ENCODE peak calls at places on chromosomes 4 and X, in four cellular contexts. E is HCT116, Y is SK-N-SH, I is A549. Q is an unnamed sample.

GRCh38 chr4:183181081-183181480 is 82.0 kb downstream of the WWC2 start:
- DNase-seq in E (no peak), I (no peak), Y (no peak), Q (no peak)

GRCh38 chrX:72052415-72053090 is 79.2 kb downstream of the RTL5 start:
- DNase-seq in I (no peak), E (no peak), Y (no peak), Q (no peak)

GRCh38 chrX:81120270-81120935 is 81.3 kb downstream of the HMGN5 start:
- DNase-seq in I (no peak), Y (no peak), E (no peak), Q (no peak)

GRCh38 chr4:1872918-1873269 is 1.7 kb downstream of the NSD2 start:
- DNase-seq in E (no peak), Y (no peak), I (no peak), Q (no peak)

GRCh38 chr4:185520119-185520518 is 15.2 kb downstream of the PDLIM3 start:
- DNase-seq in E (no peak), Y (no peak), I (no peak), Q (no peak)

GRCh38 chr4:4995103-4995761 is 24.0 kb downstream of the CYTL1 start:
- DNase-seq in Y (peak), E (peak), I (peak), Q (peak)

GRCh38 chr4:102687373-102687981 is 73.3 kb downstream of the MANBA start:
- DNase-seq in Y (no peak), E (peak), I (peak), Q (no peak)

GRCh38 chrX:46326161-46326560 is 219.1 kb downstream of the ZNF674 start:
- DNase-seq in E (no peak), Y (no peak), I (no peak), Q (no peak)

GRCh38 chr4:87391783-87392054 is 731 bp upstream of the HSD17B11 start:
- DNase-seq in Y (peak), I (no peak), E (no peak), Q (no peak)

GRCh38 chr4:38673109-38673978 is 9.3 kb downstream of the KLF3 start:
- DNase-seq in Y (peak), E (peak), I (peak), Q (no peak)
- TF ChIP-seq REST in Y (no peak), E (no peak), I (no peak), Q (no peak)

DNA sequence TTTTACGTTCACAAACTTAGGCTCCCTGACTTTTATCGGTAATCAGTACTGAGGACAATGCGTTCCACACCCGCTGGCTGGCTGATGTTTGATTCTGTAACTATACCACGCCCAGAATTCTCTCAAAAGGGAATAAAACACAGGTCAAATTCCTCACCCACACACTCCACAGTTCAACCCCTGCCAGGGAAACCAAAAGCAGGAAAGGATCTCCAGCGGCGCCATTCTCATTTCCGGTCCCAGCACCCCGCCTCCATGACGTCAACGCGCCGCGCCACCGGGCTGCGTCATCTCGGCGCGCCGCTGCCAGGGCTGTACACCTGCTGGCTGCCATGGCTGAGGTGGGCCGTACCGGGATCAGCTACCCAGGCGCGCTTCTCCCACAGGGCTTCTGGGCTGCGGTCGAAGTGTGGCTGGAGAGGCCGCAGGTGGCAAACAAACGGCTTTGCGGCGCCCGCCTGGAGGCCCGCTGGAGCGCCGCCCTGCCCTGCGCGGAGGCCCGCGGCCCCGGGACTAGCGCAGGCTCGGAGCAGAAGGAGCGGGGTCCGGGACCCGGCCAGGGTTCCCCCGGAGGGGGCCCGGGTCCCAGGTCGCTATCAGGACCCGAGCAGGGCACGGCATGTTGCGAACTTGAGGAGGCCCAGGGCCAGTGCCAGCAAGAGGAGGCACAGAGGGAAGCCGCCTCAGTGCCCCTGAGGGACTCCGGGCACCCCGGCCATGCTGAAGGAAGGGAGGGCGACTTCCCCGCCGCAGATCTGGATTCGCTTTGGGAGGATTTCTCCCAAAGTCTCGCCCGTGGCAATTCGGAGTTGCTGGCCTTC is at the start of the genes ACOX3 and TRMT44:
- DNase-seq in Y (peak), E (peak), I (peak), Q (no peak)
- TF ChIP-seq REST in Y (no peak), E (no peak), I (no peak), Q (no peak)

GRCh38 chrX:120559799-120560198 is 963 bp downstream of the CUL4B start:
- DNase-seq in Y (no peak), E (no peak), I (no peak), Q (no peak)
- TF ChIP-seq REST in Y (no peak), E (no peak), I (no peak), Q (no peak)

GRCh38 chrX:56216332-56216731 is 15.8 kb upstream of the KLF8 start:
- DNase-seq in E (no peak), I (no peak), Y (no peak), Q (no peak)
- TF ChIP-seq REST in E (no peak), I (no peak), Y (no peak), Q (no peak)

GRCh38 chr4:164210377-164210776 is 543.6 kb upstream of the SMIM31 start:
- DNase-seq in I (no peak), Y (no peak), E (no peak), Q (no peak)

GRCh38 chr4:164207460-164207859 is 546.5 kb upstream of the SMIM31 start:
- DNase-seq in Y (no peak), E (no peak), I (no peak), Q (no peak)

GRCh38 chr4:164203476-164203875 is 550.5 kb upstream of the SMIM31 start:
- DNase-seq in I (no peak), E (no peak), Y (no peak), Q (no peak)

DNA sequence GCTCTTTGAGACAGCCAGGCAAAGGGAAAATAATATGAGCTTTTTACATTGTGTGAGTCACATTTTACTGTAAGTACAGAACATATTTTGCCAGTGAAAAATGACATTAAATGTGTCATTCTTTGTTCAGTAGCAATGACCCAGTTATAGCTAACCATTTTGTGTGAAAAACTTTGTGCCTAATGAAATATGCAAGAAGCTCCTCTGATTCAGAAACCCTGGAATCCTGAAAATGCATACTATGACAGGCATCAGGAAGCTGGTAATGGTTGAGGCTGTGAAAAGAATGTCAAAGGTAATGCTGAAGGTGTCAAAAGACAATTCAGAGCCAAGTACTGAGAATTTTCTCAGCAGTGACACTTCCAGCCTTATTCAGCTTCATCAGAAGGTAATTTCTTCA is 549.5 kb upstream of the SMIM31 start:
- DNase-seq in E (peak), Y (no peak), I (no peak), Q (peak)
- TF ChIP-seq REST in E (no peak), Y (no peak), I (no peak), Q (no peak)

DNA sequence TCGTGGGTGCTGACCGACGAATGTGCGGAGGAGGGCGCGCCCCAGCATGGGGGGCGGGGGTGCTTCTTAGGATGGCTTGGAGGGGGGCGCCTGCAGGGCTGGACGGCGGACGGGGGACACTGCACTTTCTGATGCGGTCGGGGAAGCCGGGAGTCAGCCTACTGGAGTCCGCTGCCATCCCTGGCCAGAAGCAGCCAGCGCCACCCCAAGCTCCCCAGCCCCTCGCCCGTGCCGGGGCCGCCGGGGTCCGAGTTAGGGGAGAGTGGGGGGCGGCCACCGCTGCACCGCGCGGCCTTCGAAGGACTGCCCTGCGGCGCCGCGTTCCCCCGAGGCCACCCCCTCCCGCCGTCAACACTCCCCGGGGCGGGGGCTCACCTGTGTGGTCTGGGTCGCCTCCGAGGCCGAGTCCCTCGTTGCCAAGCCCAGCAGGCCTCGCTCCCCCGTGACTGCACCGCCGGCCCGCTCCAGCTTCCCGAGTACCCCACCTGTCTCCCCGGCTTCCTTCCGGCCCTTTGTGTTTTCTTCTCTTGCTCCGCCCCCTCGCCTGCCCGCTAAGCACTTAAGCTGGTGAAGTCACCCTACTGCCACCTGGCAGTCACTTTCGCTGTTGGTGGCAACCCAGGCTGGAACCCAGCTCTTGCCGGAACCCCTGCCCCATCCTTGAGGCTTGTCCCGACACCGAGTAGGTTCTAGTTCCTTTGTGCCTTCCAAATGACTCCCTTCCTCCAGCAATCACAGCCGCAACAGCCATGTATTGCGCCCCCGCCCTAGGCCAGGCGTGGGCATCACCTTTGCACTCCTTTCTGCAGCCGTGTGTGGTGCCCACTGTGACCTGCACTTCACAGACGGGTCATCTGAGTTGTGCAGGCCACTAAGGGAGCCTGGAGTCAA is at the start of gene OCIAD2:
- DNase-seq in Y (peak), E (peak), I (peak), Q (no peak)
- TF ChIP-seq REST in Y (no peak), E (no peak), I (no peak), Q (peak)

DNA sequence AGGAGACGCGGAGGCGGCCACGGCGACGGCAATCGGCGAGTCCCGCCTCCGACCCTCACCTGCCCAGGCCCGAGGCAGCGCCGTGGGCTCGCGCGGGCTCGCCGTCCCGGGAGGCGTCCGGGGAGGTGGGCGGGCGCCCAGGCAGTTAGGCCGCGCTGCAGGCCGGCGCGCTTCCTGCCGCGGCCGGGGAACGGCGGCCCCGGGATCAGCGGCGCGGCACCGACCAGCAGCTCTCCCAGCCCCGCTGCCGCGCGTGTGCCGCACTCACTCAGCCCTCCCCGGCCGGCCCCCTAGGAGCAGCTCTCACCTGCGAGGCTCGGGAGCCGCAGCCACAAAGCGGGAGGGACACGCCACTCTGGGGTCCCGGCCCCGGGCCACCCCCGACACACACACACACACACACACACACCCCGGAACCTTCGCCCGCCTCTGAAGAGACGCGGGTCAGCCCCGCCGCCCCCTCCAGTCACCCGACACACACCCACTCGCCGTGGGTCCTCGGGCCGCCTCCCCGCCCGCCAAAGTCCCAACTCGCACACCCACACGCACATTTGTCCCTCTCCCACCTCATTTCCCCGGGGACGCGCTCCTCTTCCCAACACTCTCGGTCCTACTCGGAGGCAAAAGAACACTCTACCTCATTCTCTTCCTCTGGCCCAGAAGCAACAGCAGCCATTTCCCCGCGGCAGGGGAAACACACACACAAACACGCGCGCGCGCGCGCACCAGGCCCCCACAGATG is at the start of gene CNOT6L:
- DNase-seq in E (peak), I (peak), Y (peak), Q (no peak)
- TF ChIP-seq REST in E (no peak), I (no peak), Y (no peak), Q (no peak)